ENCODE peak calls at places on chromosomes 5 and 9, in six cellular contexts. V is caudate nucleus; D is NCI-H1417; R is CD4-positive, alpha-beta T cell; W is globus pallidus; N is adipocyte. Z is an unnamed sample.

GRCh38 chr9:106085479-106085878 is 391.1 kb downstream of the TMEM38B start:
- DNase-seq in V (no peak), N (no peak), R (no peak), W (no peak), D (no peak), Z (no peak)

GRCh38 chr5:170254056-170254455 is 21.3 kb downstream of the C5orf58 start:
- DNase-seq in W (no peak), D (no peak), N (no peak), R (peak), V (no peak), Z (no peak)

GRCh38 chr5:26700759-26701384 is 337.5 kb downstream of the CDH9 start:
- DNase-seq in R (no peak), N (peak), V (no peak), W (peak), D (peak), Z (peak)

GRCh38 chr9:74952281-74953151 is at the start of gene C9orf40:
- DNase-seq in N (peak), V (peak), D (peak), W (peak), R (peak), Z (peak)

GRCh38 chr5:138212828-138213160 is 329 bp downstream of the CDC23 start:
- DNase-seq in V (no peak), D (no peak), N (peak), R (no peak), W (no peak), Z (no peak)

GRCh38 chr5:170220196-170220595 is 12.6 kb upstream of the C5orf58 start:
- DNase-seq in W (no peak), R (no peak), V (no peak), N (no peak), D (no peak), Z (no peak)

GRCh38 chr5:97133106-97133505 is 9.3 kb downstream of the LIX1 start:
- DNase-seq in D (no peak), R (no peak), W (peak), V (no peak), N (no peak), Z (no peak)

GRCh38 chr5:141734501-141735231 is 52.6 kb upstream of the ARAP3 start:
- DNase-seq in V (no peak), D (peak), N (peak), W (no peak), R (peak), Z (peak)

GRCh38 chr9:131781069-131781468 is 41.2 kb upstream of the RAPGEF1 start:
- DNase-seq in R (no peak), D (no peak), N (no peak), W (no peak), V (no peak), Z (no peak)

GRCh38 chr5:1783214-1783551 is 16.5 kb downstream of the MRPL36 start:
- DNase-seq in V (no peak), N (no peak), D (peak), W (no peak), R (no peak), Z (no peak)

GRCh38 chr9:95078516-95078915 is 239.0 kb downstream of the FANCC start:
- DNase-seq in N (no peak), V (no peak), W (no peak), R (no peak), D (no peak), Z (no peak)

GRCh38 chr5:154674029-154674428 is 81.1 kb upstream of the LARP1 start:
- DNase-seq in N (no peak), V (no peak), W (no peak), R (no peak), D (no peak), Z (no peak)

GRCh38 chr9:34374905-34375552 is 1.7 kb downstream of the MYORG start:
- DNase-seq in W (no peak), V (no peak), R (no peak), N (no peak), D (peak), Z (peak)

GRCh38 chr9:91131433-91131839 is 230.3 kb downstream of the AUH start:
- DNase-seq in D (no peak), W (no peak), V (no peak), R (no peak), N (peak), Z (no peak)

GRCh38 chr5:57509501-57510260 is 27.1 kb upstream of the ACTBL2 start:
- DNase-seq in N (no peak), V (no peak), D (no peak), R (no peak), W (no peak), Z (no peak)

GRCh38 chr5:154520861-154521453 is 42.9 kb upstream of the HAND1 start:
- DNase-seq in N (peak), V (peak), D (peak), R (no peak), W (no peak), Z (no peak)

GRCh38 chr9:79477955-79478751 is 93.6 kb upstream of the TLE4 start:
- DNase-seq in V (peak), N (no peak), D (peak), W (peak), R (no peak), Z (peak)

GRCh38 chr5:80369521-80369920 is 38.3 kb upstream of the ZFYVE16 start:
- DNase-seq in D (peak), V (no peak), N (no peak), R (no peak), W (peak), Z (no peak)

GRCh38 chr5:159905496-159905895 is 10.8 kb upstream of the ADRA1B start:
- DNase-seq in D (no peak), W (no peak), N (peak), V (no peak), R (no peak), Z (no peak)

GRCh38 chr5:134051305-134051704 is 46.5 kb upstream of the VDAC1 start:
- DNase-seq in V (no peak), N (peak), W (no peak), R (no peak), D (no peak), Z (no peak)

GRCh38 chr5:172776235-172776594 is 5.2 kb upstream of the DUSP1 start:
- DNase-seq in V (no peak), N (no peak), R (no peak), D (no peak), W (no peak), Z (no peak)

GRCh38 chr5:144307726-144308125 is 137.1 kb downstream of the KCTD16 start:
- DNase-seq in W (no peak), R (no peak), D (peak), N (no peak), V (no peak), Z (no peak)

GRCh38 chr5:116514521-116514920 is 60.1 kb downstream of the SEMA6A start:
- DNase-seq in N (no peak), W (no peak), D (no peak), V (no peak), R (no peak), Z (no peak)

GRCh38 chr9:133460405-133461175 is 812 bp downstream of the CACFD1 start:
- DNase-seq in W (peak), R (no peak), N (peak), D (peak), V (peak), Z (peak)